ENCODE peak calls at places on chromosomes 11 and 22, in nine cellular contexts. P, F, N, R, D, C, X, Q and T are unnamed samples.

GRCh38 chr11:89487016-89487415 is 4.2 kb downstream of the NOX4 start:
- DNase-seq in P (no peak), F (no peak), N (no peak), R (peak; percentile 44), D (no peak), C (no peak), X (no peak), Q (no peak), T (no peak)

GRCh38 chr11:235180-235997 is 753 bp downstream of the SIRT3 start:
- DNase-seq in P (peak; percentile 21), F (no peak), N (no peak), R (peak; percentile 34), D (peak; percentile 72), C (peak; percentile 20), X (peak; percentile 47), Q (no peak), T (no peak)

GRCh38 chr22:32874330-32874729 is 72.8 kb downstream of the TIMP3 start:
- DNase-seq in P (no peak), F (no peak), N (no peak), R (no peak), D (no peak), C (no peak), X (no peak), Q (no peak), T (no peak)

GRCh38 chr11:119584193-119585037 is 144.6 kb downstream of the NECTIN1 start:
- DNase-seq in P (peak; percentile 61), F (no peak), N (peak; percentile 32), R (peak; percentile 14), D (no peak), C (no peak), X (no peak), Q (peak; percentile 63), T (no peak)

GRCh38 chr11:69715446-69715845 is 11.6 kb upstream of the FGF19 start:
- DNase-seq in P (no peak), F (no peak), N (no peak), R (no peak), D (no peak), C (no peak), X (no peak), Q (no peak), T (no peak)

GRCh38 chr22:23095467-23096342 is 25.4 kb downstream of the GNAZ start:
- DNase-seq in P (no peak), F (no peak), N (no peak), R (no peak), D (no peak), C (no peak), X (no peak), Q (no peak), T (no peak)

GRCh38 chr11:120389693-120390584 is 53.7 kb downstream of the ARHGEF12 start:
- DNase-seq in P (no peak), F (no peak), N (no peak), R (peak; percentile 59), D (no peak), C (no peak), X (peak; percentile 78), Q (no peak), T (no peak)

GRCh38 chr11:67410369-67410831 is 5.1 kb upstream of the CARNS1 start:
- DNase-seq in P (no peak), F (no peak), N (peak; percentile 64), R (no peak), D (no peak), C (no peak), X (no peak), Q (no peak), T (no peak)

GRCh38 chr22:36222887-36223450 is 16.4 kb downstream of the APOL2 start:
- DNase-seq in P (no peak), F (no peak), N (no peak), R (no peak), D (no peak), C (no peak), X (no peak), Q (no peak), T (no peak)

GRCh38 chr11:44519989-44520737 is 45.3 kb upstream of the CD82 start:
- DNase-seq in P (no peak), F (peak; percentile 35), N (no peak), R (no peak), D (no peak), C (no peak), X (no peak), Q (no peak), T (no peak)

GRCh38 chr11:102252339-102252891 is 64.9 kb upstream of the BIRC3 start:
- DNase-seq in P (no peak), F (no peak), N (no peak), R (no peak), D (no peak), C (no peak), X (no peak), Q (no peak), T (no peak)

GRCh38 chr11:11806586-11806985 is 35.2 kb upstream of the USP47 start:
- DNase-seq in P (no peak), F (no peak), N (no peak), R (no peak), D (no peak), C (no peak), X (no peak), Q (no peak), T (no peak)